ENCODE peak calls at places on chromosomes 4 and X, in seven cellular contexts. X is activated naive CD8-positive, alpha-beta T cell treated with anti-CD3 and anti-CD28 coated beads, Interleukin-2, amount 50 U/mL, for 24 hours; E is HEK293T; I is aorta; C is H4; V is NCI-H1092 treated with DMSO at 0.1 percent for 48 hours; Q is H9. L is an unnamed sample.

GRCh38 chr4:110854021-110854678 is 231.3 kb upstream of the PITX2 start:
- DNase-seq in X (no peak), E (no peak), I (no peak), C (peak; percentile 95), V (no peak), Q (no peak), L (no peak)

GRCh38 chr4:3871181-3871852 is 105.1 kb downstream of the ADRA2C start:
- DNase-seq in X (no peak), E (peak; percentile 69), I (no peak), C (no peak), V (peak; percentile 11), Q (peak; percentile 94), L (no peak)

GRCh38 chr4:70300215-70300614 is 34.6 kb upstream of the CABS1 start:
- DNase-seq in X (no peak), E (no peak), I (no peak), C (no peak), V (no peak), Q (no peak), L (no peak)

GRCh38 chr4:40685300-40685699 is 55.6 kb upstream of the RBM47 start:
- DNase-seq in X (no peak), E (no peak), I (no peak), C (peak; percentile 83), V (no peak), Q (no peak), L (no peak)

GRCh38 chr4:107083-107443 is 17.2 kb upstream of the ZNF718 start:
- DNase-seq in X (no peak), E (no peak), I (no peak), C (no peak), V (no peak), Q (no peak), L (no peak)

GRCh38 chr4:166673911-166674310 is 560.4 kb downstream of the SPOCK3 start:
- DNase-seq in X (no peak), E (no peak), I (no peak), C (no peak), V (no peak), Q (no peak), L (no peak)

GRCh38 chr4:68592673-68593072 is 16.6 kb upstream of the UGT2B17 start:
- DNase-seq in X (no peak), E (no peak), I (no peak), C (no peak), V (no peak), Q (no peak), L (no peak)

GRCh38 chr4:14853186-14853946 is 148.9 kb upstream of the CPEB2 start:
- DNase-seq in X (no peak), E (no peak), I (no peak), C (peak; percentile 20), V (no peak), Q (no peak), L (no peak)

GRCh38 chr4:161717084-161717483 is 446.7 kb downstream of the FSTL5 start:
- DNase-seq in X (no peak), E (no peak), I (no peak), C (no peak), V (no peak), Q (no peak), L (no peak)

GRCh38 chr4:77465271-77465670 is 140.3 kb upstream of the CXCL13 start:
- DNase-seq in X (peak; percentile 52), E (peak; percentile 14), I (no peak), C (no peak), V (no peak), Q (peak; percentile 36), L (no peak)

GRCh38 chr4:179634862-179635261 is 2192.6 kb upstream of the AGA start:
- DNase-seq in X (no peak), E (no peak), I (no peak), C (no peak), V (no peak), Q (no peak), L (no peak)

GRCh38 chr4:121989715-121990114 is 37.9 kb upstream of the TRPC3 start:
- DNase-seq in X (no peak), E (peak; percentile 67), I (no peak), C (peak; percentile 76), V (no peak), Q (no peak), L (no peak)

GRCh38 chr4:41644288-41644914 is 104.1 kb downstream of the PHOX2B start:
- DNase-seq in X (peak; percentile 28), E (no peak), I (peak; percentile 80), C (no peak), V (no peak), Q (peak; percentile 93), L (peak; percentile 61)

GRCh38 chr4:185017964-185018772 is at the start of gene HELT:
- DNase-seq in X (no peak), E (peak; percentile 19), I (no peak), C (no peak), V (no peak), Q (peak; percentile 72), L (no peak)

GRCh38 chr4:182827981-182828677 is 89.1 kb downstream of the DCTD start:
- DNase-seq in X (no peak), E (no peak), I (no peak), C (no peak), V (peak; percentile 31), Q (no peak), L (no peak)

GRCh38 chr4:105128208-105128607 is 18.5 kb upstream of the TET2 start:
- DNase-seq in X (no peak), E (no peak), I (no peak), C (no peak), V (no peak), Q (no peak), L (no peak)

GRCh38 chrX:106039920-106040319 is 1.4 kb upstream of the SERPINA7 start:
- DNase-seq in X (no peak), E (peak; percentile 52), I (no peak), C (peak; percentile 14), V (no peak), Q (no peak), L (no peak)

GRCh38 chrX:118497180-118497814 is 1.7 kb downstream of the DOCK11 start:
- DNase-seq in X (no peak), E (no peak), I (no peak), C (no peak), V (no peak), Q (no peak), L (no peak)

GRCh38 chr4:119729815-119730643 is 101.4 kb upstream of the PDE5A start:
- DNase-seq in X (no peak), E (peak; percentile 60), I (peak; percentile 75), C (peak; percentile 93), V (peak; percentile 45), Q (no peak), L (peak; percentile 84)

GRCh38 chr4:24991015-24991414 is 39.7 kb downstream of the LGI2 start:
- DNase-seq in X (no peak), E (no peak), I (no peak), C (peak; percentile 62), V (no peak), Q (no peak), L (no peak)

GRCh38 chr4:913280-913618 is 18.9 kb downstream of the GAK start:
- DNase-seq in X (no peak), E (no peak), I (no peak), C (no peak), V (no peak), Q (no peak), L (no peak)

GRCh38 chr4:142817442-142817841 is 28.7 kb downstream of the INPP4B start:
- DNase-seq in X (peak; percentile 45), E (no peak), I (peak; percentile 60), C (peak; percentile 98), V (no peak), Q (no peak), L (peak; percentile 79)

GRCh38 chr4:81380364-81380853 is 91.3 kb downstream of the RASGEF1B start:
- DNase-seq in X (no peak), E (no peak), I (no peak), C (no peak), V (peak; percentile 12), Q (no peak), L (no peak)

GRCh38 chrX:65997978-65998717 is 41.7 kb downstream of the VSIG4 start:
- DNase-seq in X (no peak), E (no peak), I (no peak), C (no peak), V (no peak), Q (no peak), L (no peak)

GRCh38 chr4:150828159-150828558 is 186.9 kb downstream of the LRBA start:
- DNase-seq in X (peak; percentile 17), E (no peak), I (no peak), C (no peak), V (no peak), Q (no peak), L (no peak)

GRCh38 chr4:164012396-164013027 is 518.0 kb downstream of the TMA16 start:
- DNase-seq in X (peak; percentile 8), E (peak; percentile 30), I (no peak), C (peak; percentile 21), V (no peak), Q (peak; percentile 71), L (no peak)

GRCh38 chrX:53321216-53321942 is 40.0 kb upstream of the IQSEC2 start:
- DNase-seq in X (no peak), E (no peak), I (no peak), C (no peak), V (no peak), Q (no peak), L (no peak)

GRCh38 chr4:74615411-74615810 is 170.5 kb downstream of the AREG start:
- DNase-seq in X (no peak), E (no peak), I (no peak), C (no peak), V (no peak), Q (no peak), L (no peak)